ENCODE peak calls at places on chromosomes 7 and 10, in eight cellular contexts. M is CD4-positive, alpha-beta T cell; D is aorta; L is CD4-positive, alpha-beta memory T cell; Q is SK-N-MC; J is fibroblast of lung; Z is MM.1S; E is A549. G is an unnamed sample.

GRCh38 chr7:4799508-4800268 is 24.3 kb downstream of the AP5Z1 start:
- DNase-seq in D (no peak), E (no peak), Z (no peak), L (no peak), M (no peak), Q (no peak), J (no peak), G (no peak)

GRCh38 chr7:129188372-129188891 is at the start of gene SMO:
- DNase-seq in Q (no peak), L (no peak), E (peak), M (no peak), D (peak), J (peak), Z (no peak), G (no peak)

GRCh38 chr7:108000875-108001758 is 1.8 kb downstream of the LAMB1 start:
- DNase-seq in D (peak), Z (no peak), J (peak), M (no peak), E (peak), Q (no peak), L (no peak), G (no peak)

GRCh38 chr7:76303057-76303828 is 770 bp downstream of the HSPB1 start:
- DNase-seq in Q (peak), D (peak), Z (peak), J (peak), M (peak), E (peak), L (peak), G (peak)

GRCh38 chr10:129455625-129456024 is 11.4 kb upstream of the MGMT start:
- DNase-seq in E (no peak), Q (no peak), J (no peak), Z (no peak), D (no peak), L (no peak), M (no peak), G (no peak)

GRCh38 chr7:98284335-98285036 is 3.0 kb downstream of the BRI3 start:
- DNase-seq in L (no peak), D (peak), Q (no peak), Z (no peak), M (no peak), E (peak), J (peak), G (no peak)

GRCh38 chr10:97690138-97690537 is 3.1 kb upstream of the AVPI1 start:
- DNase-seq in M (no peak), Z (no peak), J (no peak), L (no peak), E (no peak), Q (no peak), D (no peak), G (no peak)

GRCh38 chr10:102198027-102198426 is 28.1 kb upstream of the ELOVL3 start:
- DNase-seq in D (no peak), E (peak), Q (no peak), M (no peak), Z (no peak), L (no peak), J (no peak), G (no peak)

GRCh38 chr10:4312046-4312835 is 513.8 kb upstream of the AKR1E2 start:
- DNase-seq in Q (no peak), J (no peak), D (no peak), E (no peak), Z (no peak), L (no peak), M (no peak), G (no peak)

GRCh38 chr10:761376-761775 is 71.9 kb upstream of the DIP2C start:
- DNase-seq in M (no peak), J (no peak), E (no peak), Z (peak), L (no peak), Q (no peak), D (no peak), G (no peak)

GRCh38 chr10:114479307-114479706 is 75.0 kb upstream of the AFAP1L2 start:
- DNase-seq in D (no peak), Q (no peak), Z (no peak), J (peak), E (no peak), M (no peak), L (no peak), G (no peak)

GRCh38 chr10:84308481-84309304 is 19.7 kb upstream of the CCSER2 start:
- DNase-seq in J (peak), M (peak), L (peak), E (no peak), Z (no peak), Q (no peak), D (peak), G (no peak)

GRCh38 chr10:1377756-1378397 is 321.7 kb downstream of the WDR37 start:
- DNase-seq in M (no peak), L (no peak), E (no peak), Q (no peak), D (no peak), Z (no peak), J (no peak), G (no peak)

GRCh38 chr7:982511-983181 is at the start of gene CYP2W1:
- DNase-seq in M (no peak), J (no peak), Z (no peak), Q (no peak), D (no peak), L (no peak), E (no peak), G (no peak)

GRCh38 chr7:99379043-99379577 is 4.6 kb downstream of the ARPC1B start:
- DNase-seq in E (peak), J (peak), M (peak), Z (peak), L (peak), D (peak), Q (no peak), G (peak)

GRCh38 chr10:48604408-48605263 is at the start of gene ARHGAP22:
- DNase-seq in Z (peak), J (peak), E (peak), L (no peak), Q (no peak), M (no peak), D (peak), G (no peak)

GRCh38 chr10:61452229-61452651 is 941 bp downstream of the TMEM26 start:
- DNase-seq in L (no peak), D (no peak), Q (no peak), M (no peak), J (peak), Z (no peak), E (no peak), G (no peak)

GRCh38 chr7:150340024-150340749 is 1.2 kb downstream of the RARRES2 start:
- DNase-seq in Z (no peak), Q (no peak), J (peak), M (no peak), L (no peak), E (no peak), D (no peak), G (peak)

GRCh38 chr7:4837814-4838625 is 23.8 kb downstream of the PAPOLB start:
- DNase-seq in M (no peak), L (no peak), E (no peak), J (no peak), D (no peak), Z (no peak), Q (no peak), G (no peak)

GRCh38 chr7:153320005-153320404 is 560.5 kb downstream of the ACTR3B start:
- DNase-seq in Z (no peak), J (no peak), D (no peak), E (no peak), M (no peak), Q (no peak), L (no peak), G (no peak)

GRCh38 chr7:139702313-139702731 is 75.5 kb downstream of the HIPK2 start:
- DNase-seq in E (no peak), D (no peak), L (no peak), J (no peak), Z (no peak), M (no peak), Q (no peak), G (no peak)

GRCh38 chr7:2880051-2880450 is 35.9 kb upstream of the GNA12 start:
- DNase-seq in Z (no peak), M (no peak), E (no peak), D (no peak), J (no peak), Q (no peak), L (no peak), G (no peak)

GRCh38 chr7:125279956-125280355 is 350.3 kb upstream of the POT1 start:
- DNase-seq in M (no peak), Z (no peak), Q (no peak), J (no peak), D (no peak), E (no peak), L (no peak), G (no peak)

GRCh38 chr7:37173655-37174054 is 275.0 kb downstream of the ELMO1 start:
- DNase-seq in E (no peak), Q (no peak), M (no peak), L (no peak), J (no peak), D (no peak), Z (no peak), G (no peak)

DNA sequence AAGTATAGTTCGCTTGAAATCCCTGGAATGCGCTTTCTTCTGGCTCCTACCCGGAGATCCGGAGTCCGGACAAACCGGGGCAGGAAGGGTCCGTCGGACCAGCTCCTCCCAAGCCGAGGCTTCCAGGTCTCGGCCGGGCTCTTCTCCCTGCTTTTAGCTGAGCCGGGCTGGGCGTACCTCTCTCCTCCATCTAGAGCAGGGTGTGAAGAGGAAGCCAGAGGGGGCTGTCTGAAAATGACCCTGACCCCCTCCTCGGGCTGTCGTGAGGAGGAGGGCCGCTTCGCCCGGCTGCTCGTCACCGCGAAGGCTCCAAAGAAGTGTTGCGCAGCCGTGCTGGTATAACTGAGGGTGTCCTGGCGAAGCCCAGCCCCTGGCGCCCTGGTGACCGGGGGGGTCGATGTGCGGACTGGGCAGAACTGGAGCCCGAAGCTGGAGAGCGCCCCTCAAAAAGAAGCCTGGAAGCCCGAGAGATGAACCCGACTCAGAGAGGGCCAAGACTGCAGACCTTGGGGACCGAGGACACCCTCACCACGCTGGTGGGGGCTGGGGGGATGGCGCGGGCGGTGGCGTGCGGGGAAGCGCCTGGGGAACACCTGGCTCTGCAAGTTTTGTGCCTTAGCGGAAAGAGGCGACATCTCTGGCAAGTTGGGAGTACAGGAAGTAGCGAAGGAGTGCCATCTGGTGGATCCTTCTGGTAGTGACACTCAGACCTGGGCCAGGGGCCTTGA is 5.7 kb downstream of the KAZALD1 start:
- DNase-seq in E (peak), D (peak), Q (no peak), L (peak), Z (peak), M (peak), J (peak), G (peak)
- H3K27ac ChIP-seq in E (peak), D (peak), Q (no peak), L (no peak), Z (no peak), M (no peak), J (peak), G (no peak)

DNA sequence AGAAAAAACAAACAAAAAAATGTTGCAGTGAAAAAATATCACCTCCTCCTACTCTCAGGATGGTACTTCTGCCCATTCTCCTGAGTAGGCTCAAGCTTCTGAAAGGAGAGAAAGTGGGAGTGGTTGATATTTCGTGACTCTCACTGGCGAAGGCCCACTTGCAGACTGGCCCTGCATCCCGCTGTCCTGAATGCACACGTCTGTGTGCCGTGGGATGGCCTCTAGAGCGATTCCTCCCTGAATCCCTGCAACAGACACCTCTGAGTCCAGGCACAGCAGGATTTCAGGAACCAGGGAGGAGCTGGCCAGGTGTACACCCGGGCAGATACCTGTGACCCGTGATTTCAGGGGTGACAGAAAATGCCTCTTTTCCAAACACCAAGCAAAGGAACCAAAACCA is 319.2 kb downstream of the DPP6 start:
- DNase-seq in L (no peak), J (no peak), M (no peak), Q (no peak), E (no peak), D (no peak), Z (no peak), G (no peak)
- H3K27ac ChIP-seq in L (no peak), J (no peak), M (no peak), Q (no peak), E (no peak), D (no peak), Z (no peak), G (no peak)

GRCh38 chr10:31072453-31072852 is 40.8 kb upstream of the ZNF438 start:
- DNase-seq in J (peak), Q (no peak), L (no peak), Z (no peak), D (no peak), E (no peak), M (no peak), G (no peak)

GRCh38 chr10:31074357-31075065 is 42.8 kb upstream of the ZNF438 start:
- DNase-seq in Q (no peak), L (no peak), M (no peak), J (no peak), Z (no peak), D (no peak), E (no peak), G (no peak)

GRCh38 chr10:31076589-31076988 is 44.9 kb upstream of the ZNF438 start:
- DNase-seq in Q (no peak), M (no peak), Z (no peak), L (no peak), E (no peak), D (no peak), J (no peak), G (no peak)

GRCh38 chr10:31071232-31071999 is 39.8 kb upstream of the ZNF438 start:
- DNase-seq in M (no peak), L (no peak), Q (no peak), E (no peak), D (no peak), Z (no peak), J (peak), G (no peak)

DNA sequence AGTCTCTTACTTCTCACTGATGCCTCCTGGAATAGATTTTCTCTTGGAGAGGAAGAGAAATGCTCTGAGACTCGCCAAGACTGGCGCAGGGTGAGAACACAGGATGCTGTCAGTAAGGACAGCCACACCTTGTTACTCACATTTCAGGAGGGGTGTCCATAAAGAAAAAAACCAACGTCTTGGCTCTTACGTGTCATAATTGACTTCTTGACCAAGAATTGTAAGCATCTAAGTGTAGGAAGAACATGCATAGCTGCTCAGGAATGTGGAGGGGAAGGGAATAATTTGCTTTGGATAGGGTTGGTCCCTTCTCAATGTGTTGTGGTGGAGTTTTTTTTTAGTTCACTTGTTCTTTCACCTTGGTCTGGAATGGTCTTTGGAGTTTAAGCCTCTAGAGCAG is 43.8 kb upstream of the ZNF438 start:
- DNase-seq in Z (no peak), Q (no peak), E (peak), J (peak), L (no peak), D (no peak), M (no peak), G (no peak)
- H3K27ac ChIP-seq in Z (no peak), Q (no peak), E (no peak), J (no peak), L (no peak), D (peak), M (no peak), G (no peak)

DNA sequence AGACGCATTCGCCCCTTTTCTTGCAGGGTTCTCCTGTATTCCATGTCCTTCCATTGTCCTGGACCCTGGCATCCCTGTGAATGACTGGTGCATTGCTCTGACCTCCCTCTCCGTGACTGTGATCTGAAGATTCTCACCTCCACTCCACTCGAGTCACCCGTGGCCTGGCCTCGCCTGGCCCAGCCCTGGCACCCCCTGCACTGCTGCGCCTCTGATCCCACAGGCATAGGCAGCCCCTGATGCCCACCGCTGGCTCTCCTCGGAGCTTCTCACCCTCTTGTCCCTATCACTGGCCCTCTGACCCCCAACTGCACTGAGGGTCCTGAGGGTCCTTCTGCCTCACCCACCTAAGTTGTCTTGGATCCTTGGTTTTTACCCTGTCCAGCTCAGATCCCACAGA is 2.2 kb upstream of the MMP21 start:
- DNase-seq in E (no peak), M (no peak), J (no peak), Q (no peak), Z (no peak), D (no peak), L (no peak), G (no peak)
- H3K27ac ChIP-seq in E (no peak), M (no peak), J (no peak), Q (no peak), Z (no peak), D (no peak), L (no peak), G (no peak)

G was measured in CD4-positive, CD25-positive, alpha-beta regulatory T cell.